ENCODE peak calls at places on chromosomes 1 and 21, in ten cellular contexts. W, C, S, U, K, P, F, M, H and T are unnamed samples.

GRCh38 chr1:15347182-15347581 is 62.5 kb upstream of the EFHD2 start:
- DNase-seq in H (no peak), W (no peak), F (no peak), M (no peak), C (no peak), U (no peak), S (no peak), P (no peak), K (no peak), T (no peak)

GRCh38 chr1:38009088-38009840 is 3.3 kb upstream of the UTP11 start:
- DNase-seq in S (no peak), K (no peak), C (no peak), P (no peak), M (no peak), W (no peak), H (no peak), F (peak; percentile 77), U (peak; percentile 78), T (no peak)

GRCh38 chr21:44486302-44486701 is 31.0 kb downstream of the LRRC3 start:
- DNase-seq in W (no peak), M (no peak), P (no peak), S (no peak), U (no peak), C (no peak), F (no peak), K (no peak), H (no peak), T (no peak)

GRCh38 chr1:31227891-31228290 is 11.8 kb downstream of the NKAIN1 start:
- DNase-seq in U (no peak), H (no peak), M (no peak), P (no peak), C (no peak), F (no peak), K (no peak), S (no peak), W (no peak), T (no peak)

GRCh38 chr1:59593798-59594790 is 220.7 kb upstream of the HOOK1 start:
- DNase-seq in U (no peak), C (no peak), K (no peak), P (no peak), F (no peak), W (no peak), S (no peak), M (no peak), H (no peak), T (no peak)

GRCh38 chr1:214022229-214022791 is 34.5 kb downstream of the PROX1 start:
- DNase-seq in C (no peak), K (no peak), H (no peak), W (no peak), P (no peak), U (no peak), S (no peak), F (no peak), M (no peak), T (no peak)

GRCh38 chr1:154270833-154271232 is 1.6 kb upstream of the HAX1 start:
- DNase-seq in W (no peak), K (no peak), P (no peak), S (no peak), M (no peak), C (no peak), U (no peak), H (no peak), F (no peak), T (no peak)

GRCh38 chr1:232664844-232665777 is 35.2 kb upstream of the SIPA1L2 start:
- DNase-seq in P (no peak), M (no peak), K (no peak), F (no peak), H (no peak), W (no peak), C (no peak), S (no peak), U (no peak), T (no peak)

GRCh38 chr1:2279210-2279639 is 51.1 kb downstream of the SKI start:
- DNase-seq in H (peak; percentile 72), S (no peak), C (peak; percentile 93), M (peak; percentile 48), F (peak; percentile 98), P (peak; percentile 73), W (peak; percentile 85), U (peak; percentile 94), K (peak; percentile 79), T (no peak)

GRCh38 chr21:45378258-45378966 is 26.6 kb upstream of the COL18A1 start:
- DNase-seq in S (peak; percentile 40), C (peak; percentile 37), K (peak; percentile 37), W (peak; percentile 21), P (no peak), U (peak; percentile 57), F (peak; percentile 13), M (no peak), H (peak; percentile 5), T (no peak)

GRCh38 chr1:219990782-219991510 is 55.4 kb downstream of the EPRS1 start:
- DNase-seq in C (peak; percentile 61), U (peak; percentile 51), M (no peak), S (no peak), F (peak; percentile 58), W (no peak), H (no peak), P (no peak), K (no peak), T (no peak)

GRCh38 chr1:15919316-15919715 is 56.6 kb downstream of the ZBTB17 start:
- DNase-seq in H (no peak), F (no peak), K (no peak), P (no peak), U (peak; percentile 84), M (no peak), C (peak; percentile 43), S (no peak), W (no peak), T (no peak)

GRCh38 chr21:45990741-45991605 is 9.4 kb downstream of the COL6A1 start:
- DNase-seq in H (no peak), C (no peak), K (peak; percentile 58), F (no peak), S (no peak), W (peak; percentile 29), P (peak; percentile 24), U (no peak), M (peak; percentile 12), T (peak; percentile 59)

GRCh38 chr1:19066248-19066873 is 109.9 kb upstream of the IFFO2 start:
- DNase-seq in F (no peak), M (no peak), P (no peak), C (no peak), W (no peak), U (peak; percentile 28), K (no peak), H (no peak), S (peak; percentile 64), T (no peak)

GRCh38 chr1:199612976-199613774 is 414.3 kb upstream of the NR5A2 start:
- DNase-seq in M (no peak), W (no peak), F (no peak), K (no peak), C (no peak), S (no peak), H (no peak), U (peak; percentile 1), P (no peak), T (no peak)

GRCh38 chr21:42599486-42599885 is 53.9 kb upstream of the PDE9A start:
- DNase-seq in K (no peak), F (no peak), W (no peak), S (no peak), P (no peak), M (no peak), U (no peak), H (no peak), C (no peak), T (no peak)

GRCh38 chr1:45850017-45850416 is 46.6 kb downstream of the MAST2 start:
- DNase-seq in S (no peak), H (no peak), P (no peak), W (no peak), U (no peak), F (no peak), C (no peak), K (no peak), M (no peak), T (no peak)

GRCh38 chr1:117815105-117815812 is 114.2 kb downstream of the GDAP2 start:
- DNase-seq in M (no peak), P (no peak), K (no peak), H (no peak), C (peak; percentile 81), S (no peak), F (peak; percentile 57), U (peak; percentile 70), W (no peak), T (no peak)

GRCh38 chr1:165891461-165891860 is 64.0 kb downstream of the UCK2 start:
- DNase-seq in C (no peak), W (no peak), K (no peak), S (no peak), F (no peak), P (no peak), U (peak; percentile 39), H (no peak), M (no peak), T (no peak)

GRCh38 chr1:206704239-206704638 is 19.5 kb downstream of the MAPKAPK2 start:
- DNase-seq in U (no peak), S (no peak), W (no peak), P (no peak), H (no peak), C (no peak), K (no peak), F (no peak), M (no peak), T (peak; percentile 50)
- H3K4me1 ChIP-seq in U (peaks cover 38% of the 10 kb centered on the region), S (peaks cover 32% of the 10 kb centered on the region), W (peaks cover 99% of the 10 kb centered on the region), P (no peaks in the 10 kb centered on the region), H (peaks cover 27% of the 10 kb centered on the region), C (peaks cover 48% of the 10 kb centered on the region), K (peaks cover 48% of the 10 kb centered on the region), F (peaks cover 10% of the 10 kb centered on the region), M (peaks cover 9% of the 10 kb centered on the region), T (peaks cover 73% of the 10 kb centered on the region)

DNA sequence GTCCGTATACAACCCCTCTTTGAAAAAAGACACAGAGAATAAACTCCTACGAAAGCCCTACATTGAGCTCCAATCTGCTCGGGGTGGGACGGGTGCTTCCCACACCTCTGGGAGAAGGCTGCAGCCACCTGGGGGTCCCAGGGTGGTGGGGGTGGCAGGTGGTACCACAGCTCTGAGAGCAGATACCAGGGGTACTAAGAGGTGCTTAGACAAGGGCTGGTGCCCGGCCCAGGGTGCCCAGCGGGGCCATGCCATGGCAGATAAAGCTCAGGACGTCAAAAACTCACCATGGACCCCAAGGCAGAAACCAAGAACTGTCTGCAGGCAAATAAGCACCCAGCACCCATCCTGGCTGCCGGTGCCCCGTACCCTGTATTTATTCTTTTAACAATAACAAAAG is 75.1 kb downstream of the SPSB1 start:
- DNase-seq in M (no peak), W (no peak), U (no peak), C (no peak), K (no peak), H (no peak), S (no peak), P (no peak), F (no peak), T (no peak)
- H3K4me1 ChIP-seq in M (peaks cover 13% of the 10 kb centered on the region), W (peaks cover 5% of the 10 kb centered on the region), U (peaks cover 4% of the 10 kb centered on the region), C (no peaks in the 10 kb centered on the region), K (peaks cover 44% of the 10 kb centered on the region), H (peaks cover 23% of the 10 kb centered on the region), S (no peaks in the 10 kb centered on the region), P (peaks cover 5% of the 10 kb centered on the region), F (peaks cover 14% of the 10 kb centered on the region), T (peaks cover 16% of the 10 kb centered on the region)

GRCh38 chr1:11979818-11980675 is at the start of gene MFN2:
- DNase-seq in P (peak; percentile 96), K (peak; percentile 97), H (peak; percentile 94), U (peak; percentile 97), C (peak; percentile 97), W (peak; percentile 97), F (peak; percentile 99), M (peak; percentile 97), S (peak; percentile 98), T (peak; percentile 97)
- H3K4me1 ChIP-seq in P (peaks cover 5% of the 10 kb centered on the region), K (peaks cover 11% of the 10 kb centered on the region), H (peaks cover 6% of the 10 kb centered on the region), U (peaks cover 5% of the 10 kb centered on the region), C (peaks cover 16% of the 10 kb centered on the region), W (peaks cover 65% of the 10 kb centered on the region), F (peaks cover 18% of the 10 kb centered on the region), M (peaks cover 21% of the 10 kb centered on the region), S (peaks cover 4% of the 10 kb centered on the region), T (peaks cover 65% of the 10 kb centered on the region)

GRCh38 chr1:160711528-160712311 is at the start of gene CD48:
- DNase-seq in K (no peak), S (no peak), F (no peak), C (no peak), M (no peak), P (no peak), W (peak; percentile 35), H (no peak), U (no peak), T (no peak)
- H3K4me1 ChIP-seq in K (no peaks in the 10 kb centered on the region), S (no peaks in the 10 kb centered on the region), F (no peaks in the 10 kb centered on the region), C (no peaks in the 10 kb centered on the region), M (no peaks in the 10 kb centered on the region), P (no peaks in the 10 kb centered on the region), W (peaks cover 48% of the 10 kb centered on the region), H (no peaks in the 10 kb centered on the region), U (no peaks in the 10 kb centered on the region), T (peaks cover 3% of the 10 kb centered on the region)